ENCODE peak calls at places on chromosomes 7 and 10, in four cellular contexts. M is retinal pigment epithelial cell, O is fibroblast of mammary gland, W is cardiac muscle cell. G is an unnamed sample.

GRCh38 chr7:30650455-30650854 is 31.8 kb downstream of the CRHR2 start:
- DNase-seq in W (no peak), M (no peak), O (no peak), G (no peak)

GRCh38 chr10:95334793-95335120 is 44.0 kb upstream of the PDLIM1 start:
- DNase-seq in M (no peak), W (no peak), O (no peak), G (no peak)

GRCh38 chr7:91375378-91375777 is 111.1 kb downstream of the FZD1 start:
- DNase-seq in W (peak), M (no peak), O (no peak), G (no peak)

GRCh38 chr10:24869354-24870016 is 82.9 kb downstream of the PRTFDC1 start:
- DNase-seq in M (no peak), O (peak), W (peak), G (no peak)

GRCh38 chr7:111159426-111159825 is 68.5 kb downstream of the LRRN3 start:
- DNase-seq in M (no peak), W (no peak), O (peak), G (no peak)

GRCh38 chr7:25995893-25996529 is 156.0 kb upstream of the NFE2L3 start:
- DNase-seq in W (no peak), M (no peak), O (peak), G (no peak)

GRCh38 chr7:27560706-27561235 is 101.9 kb downstream of the HIBADH start:
- DNase-seq in O (peak), W (peak), M (peak), G (peak)

GRCh38 chr7:74193054-74193453 is 16.8 kb upstream of the LAT2 start:
- DNase-seq in W (no peak), O (no peak), M (no peak), G (no peak)

GRCh38 chr7:78172138-78172887 is 373.7 kb downstream of the PHTF2 start:
- DNase-seq in W (no peak), O (no peak), M (no peak), G (no peak)

GRCh38 chr10:31602541-31603244 is 283.7 kb downstream of the ZEB1 start:
- DNase-seq in M (peak), O (peak), W (peak), G (no peak)

GRCh38 chr7:157480651-157481050 is 143.8 kb downstream of the DNAJB6 start:
- DNase-seq in M (no peak), W (no peak), O (no peak), G (no peak)

GRCh38 chr7:2001601-2002442 is 230.9 kb downstream of the MAD1L1 start:
- DNase-seq in W (no peak), O (no peak), M (no peak), G (no peak)
- TF ChIP-seq CTCF in W (no peak), O (no peak), M (no peak), G (no peak)

DNA sequence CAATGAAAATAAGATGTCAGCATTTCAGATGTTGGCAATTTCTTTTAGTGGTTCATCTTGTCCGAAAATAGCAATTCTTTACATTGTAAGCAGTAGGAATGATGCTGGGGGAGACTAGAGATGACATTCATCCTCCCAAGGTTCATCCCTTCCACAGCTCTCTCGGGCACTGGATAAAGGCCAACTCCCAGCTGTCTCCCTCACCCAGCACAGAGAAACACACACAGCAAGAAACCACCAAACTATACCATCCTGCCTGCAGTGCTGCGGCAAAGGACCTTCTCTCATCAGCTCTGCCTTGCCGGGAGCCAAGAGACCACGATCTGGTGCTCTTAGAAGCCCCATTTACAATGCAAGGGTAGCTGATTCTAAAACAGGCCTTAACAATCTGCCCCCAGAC is 5.0 kb downstream of the FGFR2 start:
- DNase-seq in M (no peak), O (no peak), W (no peak), G (no peak)
- H3K4me3 ChIP-seq in M (no peak), O (no peak), W (no peak), G (no peak)

DNA sequence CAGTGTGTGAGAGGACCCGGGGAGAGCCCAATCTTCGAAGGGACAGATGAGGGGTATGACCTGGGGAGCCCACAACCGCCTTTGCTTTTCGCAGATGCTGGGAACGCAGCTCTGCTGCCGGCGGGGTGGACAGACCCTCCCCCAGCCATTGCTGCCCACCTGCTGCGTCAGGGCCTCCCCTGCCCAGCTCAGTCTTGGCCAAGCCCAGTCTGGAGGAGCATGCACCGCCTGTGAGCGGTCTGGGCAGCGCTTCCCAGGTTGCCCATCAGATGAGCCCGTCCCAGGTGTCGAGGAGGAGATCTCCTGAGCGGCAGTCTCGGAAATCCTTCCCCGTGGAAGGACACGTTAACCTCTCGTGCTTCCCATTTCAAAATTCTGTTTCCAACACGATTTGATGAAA is 17.3 kb upstream of the AP5Z1 start:
- DNase-seq in M (no peak), O (no peak), W (no peak), G (no peak)
- TF ChIP-seq CTCF in M (no peak), O (no peak), W (no peak), G (no peak)

GRCh38 chr10:58399410-58399809 is 14.2 kb downstream of the TFAM start:
- DNase-seq in O (peak), M (no peak), W (peak), G (no peak)
- H3K4me3 ChIP-seq in O (no peak), M (no peak), W (no peak), G (no peak)

GRCh38 chr7:2431260-2431867 is 28.0 kb downstream of the CHST12 start:
- DNase-seq in W (peak), M (no peak), O (no peak), G (no peak)
- TF ChIP-seq CTCF in W (peak), M (peak), O (peak), G (peak)

DNA sequence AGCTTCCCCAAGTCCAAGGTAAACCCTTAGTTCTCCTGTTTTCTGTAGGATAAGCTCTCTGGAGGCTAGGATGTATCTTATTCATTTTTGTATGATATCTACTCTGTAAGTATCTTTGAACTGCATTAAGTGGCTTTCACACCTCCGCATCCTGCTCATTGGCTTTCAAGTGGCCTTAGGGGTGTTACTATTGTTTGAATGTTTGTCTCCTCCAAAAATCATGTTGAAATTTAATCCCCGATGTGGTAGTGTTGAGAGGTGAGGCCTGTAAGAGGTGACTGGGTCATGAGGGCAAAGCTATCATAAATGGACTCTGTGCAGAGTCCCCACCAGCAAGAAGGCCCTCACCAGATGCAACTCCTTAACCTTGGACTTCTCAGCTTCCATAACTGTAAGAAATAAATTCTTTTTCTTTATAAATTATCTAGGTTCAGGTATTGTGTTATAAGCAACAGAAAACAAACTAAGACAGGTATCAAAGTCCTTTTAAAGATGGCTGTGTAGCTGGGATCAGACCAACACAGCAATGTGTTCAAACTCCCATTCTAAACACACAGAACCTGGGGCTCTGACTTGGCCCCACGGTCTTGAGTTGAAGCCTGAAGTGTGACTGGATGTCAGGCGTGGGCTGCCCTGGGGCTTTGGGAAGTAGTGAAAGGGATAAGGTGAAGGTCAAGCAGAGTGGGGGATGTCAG is 25.9 kb downstream of the TBXAS1 start:
- DNase-seq in M (no peak), W (no peak), O (no peak), G (no peak)
- H3K4me3 ChIP-seq in M (no peak), W (no peak), O (no peak), G (no peak)

GRCh38 chr7:6636741-6637543 is at the start of gene ZNF316:
- DNase-seq in O (peak), W (peak), M (no peak), G (no peak)

GRCh38 chr7:6640246-6640721 is 3.2 kb downstream of the ZNF316 start:
- DNase-seq in M (no peak), W (peak), O (peak), G (no peak)

GRCh38 chr7:6639627-6640026 is 2.5 kb downstream of the ZNF316 start:
- DNase-seq in W (no peak), O (no peak), M (no peak), G (no peak)

GRCh38 chr7:6639032-6639431 is 1.9 kb downstream of the ZNF316 start:
- DNase-seq in O (no peak), W (no peak), M (no peak), G (no peak)

DNA sequence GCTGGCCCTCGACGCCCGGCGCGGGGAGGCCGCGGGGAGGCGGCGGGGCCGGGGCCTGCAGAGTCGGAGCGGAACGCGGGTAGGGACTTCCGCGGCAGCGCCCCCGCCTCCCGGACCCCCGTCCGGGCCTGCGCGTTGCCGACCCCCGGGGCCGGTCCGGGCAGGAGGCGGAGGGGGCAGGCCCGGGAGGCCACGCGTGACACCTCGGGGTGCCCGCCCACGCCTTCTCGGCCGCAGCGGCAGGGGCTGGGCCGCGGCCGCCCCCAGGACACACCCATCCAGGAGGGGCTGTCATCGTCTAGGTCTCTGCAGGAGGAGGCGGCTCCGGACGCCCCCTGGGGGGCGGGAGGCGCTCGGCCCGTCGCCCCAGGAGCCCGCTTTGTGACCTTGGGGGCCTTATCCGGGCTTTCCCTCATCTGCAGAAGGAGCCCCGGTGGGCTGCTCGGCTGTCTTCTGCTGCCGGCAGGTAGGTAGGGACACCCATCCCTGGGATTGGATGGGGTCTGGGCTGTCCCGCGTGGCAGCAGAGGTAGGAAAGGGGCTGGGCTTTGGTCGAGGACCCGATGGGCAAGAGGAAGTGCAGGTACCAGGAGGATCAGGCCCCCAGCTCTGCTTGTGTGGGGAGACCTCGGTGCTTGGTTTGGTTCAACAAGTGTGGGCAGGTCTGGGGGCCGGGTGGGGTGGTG is 569 bp downstream of the ZNF316 start:
- DNase-seq in M (no peak), W (peak), O (peak), G (no peak)
- TF ChIP-seq CTCF in M (peak), W (peak), O (no peak), G (peak)

GRCh38 chr10:11325817-11326216 is 285.6 kb downstream of the USP6NL start:
- DNase-seq in M (no peak), O (peak), W (peak), G (no peak)
- H3K4me3 ChIP-seq in M (no peak), O (no peak), W (no peak), G (no peak)

DNA sequence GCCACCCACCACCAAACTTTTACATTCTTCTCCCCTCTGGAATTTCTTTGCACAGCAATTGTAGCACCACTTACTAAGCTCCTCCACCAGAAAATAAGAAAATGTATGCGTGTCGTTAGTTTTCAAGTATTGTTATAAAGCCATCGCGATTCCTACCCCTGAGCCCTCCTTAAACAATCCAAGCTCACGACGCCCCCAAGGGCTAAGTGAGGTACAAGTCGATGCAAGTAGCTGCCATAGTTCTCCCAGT is 1.3 kb downstream of the FRAT2 start:
- DNase-seq in O (peak), W (peak), M (no peak), G (no peak)
- TF ChIP-seq CTCF in O (peak), W (no peak), M (peak), G (peak)

GRCh38 chr10:116752563-116752962 is 10.2 kb upstream of the HSPA12A start:
- DNase-seq in M (no peak), W (peak), O (peak), G (no peak)

GRCh38 chr10:116752969-116753665 is 10.8 kb upstream of the HSPA12A start:
- DNase-seq in W (no peak), M (no peak), O (no peak), G (no peak)

GRCh38 chr10:116757246-116757645 is 14.9 kb upstream of the HSPA12A start:
- DNase-seq in O (no peak), W (no peak), M (no peak), G (no peak)

GRCh38 chr10:116753759-116754158 is 11.4 kb upstream of the HSPA12A start:
- DNase-seq in O (peak), M (no peak), W (peak), G (peak)

GRCh38 chr10:116756277-116756676 is 13.9 kb upstream of the HSPA12A start:
- DNase-seq in M (no peak), W (peak), O (no peak), G (no peak)
- H3K4me3 ChIP-seq in M (no peak), W (no peak), O (no peak), G (no peak)